ENCODE peak calls at places on chromosomes 6 and 20, in eight cellular contexts. Y is T-cell; O is GM04503; M is GM12865; H is activated B cell treated with CpG ODN at 0.5 μM for 24 hours; G is right cardiac atrium; S is CD4-positive, alpha-beta T cell; A is EL. C is an unnamed sample.

GRCh38 chr6:135008941-135009290 is 45.7 kb downstream of the HBS1L start:
- DNase-seq in Y (no peak), O (no peak), M (no peak), H (no peak), G (no peak), S (no peak), A (no peak), C (no peak)

GRCh38 chr6:55445648-55446204 is 118.5 kb downstream of the GFRAL start:
- DNase-seq in Y (no peak), O (no peak), M (peak; percentile 41), H (no peak), G (no peak), S (no peak), A (peak; percentile 27), C (no peak)

GRCh38 chr6:55617272-55617671 is 38.3 kb upstream of the HMGCLL1 start:
- DNase-seq in Y (no peak), O (peak; percentile 3), M (peak; percentile 57), H (no peak), G (no peak), S (no peak), A (peak; percentile 50), C (no peak)

GRCh38 chr20:10359621-10360040 is 74.4 kb downstream of the MKKS start:
- DNase-seq in Y (no peak), O (no peak), M (no peak), H (no peak), G (no peak), S (no peak), A (peak; percentile 26), C (no peak)

GRCh38 chr6:166862287-166862977 is 93.9 kb downstream of the RNASET2 start:
- DNase-seq in Y (peak; percentile 18), O (no peak), M (peak; percentile 43), H (peak; percentile 28), G (peak; percentile 60), S (peak; percentile 26), A (no peak), C (peak; percentile 63)

GRCh38 chr20:24985802-24986201 is 6.7 kb downstream of the APMAP start:
- DNase-seq in Y (no peak), O (no peak), M (no peak), H (no peak), G (no peak), S (no peak), A (no peak), C (no peak)

GRCh38 chr20:52105573-52106422 is 85.8 kb downstream of the ZFP64 start:
- DNase-seq in Y (no peak), O (no peak), M (no peak), H (no peak), G (no peak), S (no peak), A (peak; percentile 53), C (no peak)

GRCh38 chr6:111866857-111867256 is 6.4 kb downstream of the FYN start:
- DNase-seq in Y (no peak), O (no peak), M (no peak), H (no peak), G (no peak), S (no peak), A (peak; percentile 17), C (no peak)

GRCh38 chr6:132369526-132369925 is 31.7 kb downstream of the MOXD1 start:
- DNase-seq in Y (no peak), O (peak; percentile 69), M (no peak), H (no peak), G (no peak), S (no peak), A (peak; percentile 84), C (no peak)

GRCh38 chr6:35728663-35729348 is 8.0 kb upstream of the ARMC12 start:
- DNase-seq in Y (peak; percentile 31), O (no peak), M (no peak), H (no peak), G (peak; percentile 85), S (no peak), A (no peak), C (no peak)

GRCh38 chr6:91895592-91895991 is 1308.7 kb upstream of the MAP3K7 start:
- DNase-seq in Y (no peak), O (no peak), M (no peak), H (no peak), G (no peak), S (no peak), A (no peak), C (no peak)

GRCh38 chr6:170062904-170063220 is 228.0 kb downstream of the DLL1 start:
- DNase-seq in Y (no peak), O (no peak), M (no peak), H (no peak), G (no peak), S (no peak), A (no peak), C (no peak)

GRCh38 chr20:8782804-8783203 is 286.1 kb upstream of the PLCB4 start:
- DNase-seq in Y (no peak), O (peak; percentile 79), M (no peak), H (no peak), G (no peak), S (no peak), A (peak; percentile 37), C (no peak)

GRCh38 chr6:122381494-122382083 is 17.9 kb upstream of the HSF2 start:
- DNase-seq in Y (peak; percentile 45), O (peak; percentile 14), M (peak; percentile 78), H (no peak), G (peak; percentile 70), S (peak; percentile 38), A (peak; percentile 67), C (no peak)

GRCh38 chr20:371755-372542 is 8.6 kb upstream of the TRIB3 start:
- DNase-seq in Y (no peak), O (peak; percentile 68), M (no peak), H (no peak), G (peak; percentile 71), S (no peak), A (peak; percentile 96), C (no peak)

GRCh38 chr20:34522969-34523871 is 7.0 kb downstream of the DYNLRB1 start:
- DNase-seq in Y (peak; percentile 48), O (peak; percentile 73), M (peak; percentile 80), H (no peak), G (no peak), S (peak; percentile 37), A (peak; percentile 69), C (no peak)

GRCh38 chr20:5065489-5066383 is 54.0 kb downstream of the PCNA start:
- DNase-seq in Y (no peak), O (peak; percentile 89), M (no peak), H (no peak), G (peak; percentile 67), S (no peak), A (peak; percentile 98), C (no peak)

GRCh38 chr6:39274903-39275302 is 39.3 kb downstream of the KCNK17 start:
- DNase-seq in Y (no peak), O (no peak), M (no peak), H (no peak), G (no peak), S (no peak), A (no peak), C (no peak)

GRCh38 chr20:53165452-53165851 is 193.3 kb downstream of the TSHZ2 start:
- DNase-seq in Y (no peak), O (no peak), M (no peak), H (no peak), G (no peak), S (no peak), A (no peak), C (no peak)

GRCh38 chr6:14767176-14767575 is 478.7 kb upstream of the JARID2 start:
- DNase-seq in Y (no peak), O (no peak), M (no peak), H (no peak), G (no peak), S (no peak), A (no peak), C (no peak)

GRCh38 chr20:43954704-43955243 is 40.1 kb downstream of the TOX2 start:
- DNase-seq in Y (no peak), O (no peak), M (no peak), H (no peak), G (no peak), S (no peak), A (no peak), C (no peak)

GRCh38 chr6:90179190-90180169 is 117.2 kb downstream of the BACH2 start:
- DNase-seq in Y (no peak), O (no peak), M (peak; percentile 16), H (no peak), G (no peak), S (no peak), A (no peak), C (no peak)

GRCh38 chr6:135334169-135334568 is 153.1 kb downstream of the MYB start:
- DNase-seq in Y (no peak), O (no peak), M (no peak), H (no peak), G (no peak), S (no peak), A (peak; percentile 67), C (no peak)

GRCh38 chr20:10708342-10709185 is 34.8 kb upstream of the JAG1 start:
- DNase-seq in Y (no peak), O (peak; percentile 39), M (no peak), H (no peak), G (no peak), S (no peak), A (peak; percentile 80), C (no peak)

GRCh38 chr6:120431841-120432240 is 902.4 kb downstream of the TBC1D32 start:
- DNase-seq in Y (no peak), O (no peak), M (no peak), H (no peak), G (peak; percentile 11), S (no peak), A (no peak), C (no peak)

GRCh38 chr6:88376759-88377387 is 210.7 kb upstream of the CNR1 start:
- DNase-seq in Y (no peak), O (peak; percentile 70), M (no peak), H (no peak), G (no peak), S (no peak), A (peak; percentile 91), C (no peak)

GRCh38 chr6:19472850-19473249 is 364.3 kb upstream of the ID4 start:
- DNase-seq in Y (no peak), O (no peak), M (no peak), H (no peak), G (peak; percentile 50), S (no peak), A (peak; percentile 8), C (no peak)

GRCh38 chr20:46640044-46640443 is 11.2 kb downstream of the SLC13A3 start:
- DNase-seq in Y (no peak), O (no peak), M (no peak), H (no peak), G (no peak), S (no peak), A (no peak), C (no peak)

GRCh38 chr6:127186889-127187288 is 68.4 kb downstream of the RSPO3 start:
- DNase-seq in Y (peak; percentile 30), O (no peak), M (peak; percentile 58), H (peak; percentile 17), G (peak; percentile 90), S (peak; percentile 34), A (no peak), C (no peak)

GRCh38 chr20:62143976-62144825 is 632 bp downstream of the SS18L1 start:
- DNase-seq in Y (no peak), O (no peak), M (peak; percentile 59), H (peak; percentile 48), G (peak; percentile 82), S (peak; percentile 40), A (peak; percentile 71), C (peak; percentile 55)